ENCODE peak calls at places on chromosomes 4 and X, in eight cellular contexts. T, S, B, H, G, M, V and K are unnamed samples.

GRCh38 chrX:136063340-136064079 is 78.3 kb downstream of the SLC9A6 start:
- DNase-seq in T (no peak), S (no peak), B (no peak), H (no peak), G (no peak), M (no peak), V (no peak), K (no peak)

GRCh38 chr4:102580463-102580842 is 79.3 kb downstream of the NFKB1 start:
- DNase-seq in T (no peak), S (no peak), B (no peak), H (no peak), G (no peak), M (no peak), V (no peak), K (no peak)

GRCh38 chrX:40182615-40183014 is 84.9 kb upstream of the BCOR start:
- DNase-seq in T (no peak), S (no peak), B (no peak), H (no peak), G (no peak), M (no peak), V (no peak), K (no peak)

GRCh38 chrX:123860506-123860840 is 620 bp downstream of the XIAP start:
- DNase-seq in T (no peak), S (no peak), B (no peak), H (no peak), G (no peak), M (no peak), V (peak), K (peak)

GRCh38 chr4:963276-964225 is 9.8 kb downstream of the DGKQ start:
- DNase-seq in T (no peak), S (no peak), B (no peak), H (no peak), G (no peak), M (no peak), V (no peak), K (no peak)

GRCh38 chr4:141011799-141012377 is 121.4 kb downstream of the RNF150 start:
- DNase-seq in T (no peak), S (no peak), B (no peak), H (no peak), G (peak), M (no peak), V (no peak), K (no peak)

GRCh38 chr4:124483043-124483906 is 229.3 kb downstream of the ANKRD50 start:
- DNase-seq in T (no peak), S (no peak), B (no peak), H (no peak), G (no peak), M (no peak), V (no peak), K (no peak)

GRCh38 chrX:107654778-107655761 is 26.8 kb downstream of the PRPS1 start:
- DNase-seq in T (peak), S (peak), B (no peak), H (peak), G (peak), M (peak), V (peak), K (peak)

GRCh38 chrX:17861496-17862011 is 456 bp upstream of the RAI2 start:
- DNase-seq in T (no peak), S (no peak), B (no peak), H (no peak), G (no peak), M (no peak), V (no peak), K (no peak)

GRCh38 chrX:153649178-153649914 is 2.3 kb downstream of the DUSP9 start:
- DNase-seq in T (no peak), S (peak), B (no peak), H (no peak), G (no peak), M (no peak), V (peak), K (no peak)

GRCh38 chrX:118207831-118208453 is 91.3 kb upstream of the KLHL13 start:
- DNase-seq in T (no peak), S (no peak), B (no peak), H (no peak), G (no peak), M (no peak), V (no peak), K (no peak)

GRCh38 chr4:89492476-89493110 is 185.0 kb upstream of the GPRIN3 start:
- DNase-seq in T (no peak), S (no peak), B (no peak), H (no peak), G (no peak), M (no peak), V (no peak), K (no peak)

GRCh38 chr4:94933799-94934198 is 176.0 kb downstream of the BMPR1B start:
- DNase-seq in T (no peak), S (no peak), B (no peak), H (no peak), G (no peak), M (no peak), V (no peak), K (no peak)

GRCh38 chr4:57113870-57114269 is 3.7 kb upstream of the IGFBP7 start:
- DNase-seq in T (no peak), S (no peak), B (no peak), H (no peak), G (no peak), M (no peak), V (no peak), K (no peak)

GRCh38 chrX:16869393-16870094 is 618 bp downstream of the RBBP7 start:
- DNase-seq in T (no peak), S (peak), B (no peak), H (no peak), G (peak), M (peak), V (peak), K (peak)

GRCh38 chr4:48138936-48139335 is 4.9 kb upstream of the TXK start:
- DNase-seq in T (no peak), S (no peak), B (no peak), H (no peak), G (no peak), M (no peak), V (peak), K (no peak)

GRCh38 chr4:30396772-30397475 is 323.2 kb upstream of the PCDH7 start:
- DNase-seq in T (no peak), S (no peak), B (no peak), H (no peak), G (no peak), M (no peak), V (no peak), K (no peak)

GRCh38 chr4:101200561-101200960 is 146.8 kb downstream of the PPP3CA start:
- DNase-seq in T (no peak), S (no peak), B (no peak), H (no peak), G (no peak), M (no peak), V (no peak), K (no peak)

GRCh38 chr4:183544109-183544508 is 39.3 kb downstream of the ING2 start:
- DNase-seq in T (no peak), S (no peak), B (no peak), H (no peak), G (no peak), M (no peak), V (no peak), K (no peak)

GRCh38 chr4:79657379-79657778 is 249.4 kb upstream of the GK2 start:
- DNase-seq in T (no peak), S (no peak), B (no peak), H (no peak), G (no peak), M (no peak), V (no peak), K (no peak)

GRCh38 chr4:78437608-78438088 is 113.9 kb upstream of the ANXA3 start:
- DNase-seq in T (no peak), S (no peak), B (no peak), H (no peak), G (no peak), M (no peak), V (no peak), K (no peak)

GRCh38 chrX:10615931-10616780 is 4.2 kb downstream of the MID1 start:
- DNase-seq in T (peak), S (peak), B (peak), H (no peak), G (no peak), M (peak), V (peak), K (no peak)

GRCh38 chr4:149884529-149885206 is 69.0 kb upstream of the IQCM start:
- DNase-seq in T (no peak), S (no peak), B (no peak), H (no peak), G (no peak), M (no peak), V (no peak), K (no peak)

GRCh38 chr4:15003441-15003890 is 1.2 kb downstream of the CPEB2 start:
- DNase-seq in T (no peak), S (peak), B (peak), H (peak), G (peak), M (peak), V (peak), K (no peak)

GRCh38 chr4:156948133-156948532 is 23.5 kb downstream of the PDGFC start:
- DNase-seq in T (no peak), S (no peak), B (no peak), H (no peak), G (no peak), M (no peak), V (no peak), K (no peak)

GRCh38 chrX:154295664-154296310 is at the start of gene TKTL1:
- DNase-seq in T (no peak), S (no peak), B (no peak), H (no peak), G (no peak), M (no peak), V (no peak), K (no peak)

GRCh38 chrX:96611619-96612362 is 72.9 kb upstream of the DIAPH2 start:
- DNase-seq in T (no peak), S (no peak), B (no peak), H (no peak), G (no peak), M (no peak), V (no peak), K (no peak)

GRCh38 chr4:30837131-30837539 is 117.0 kb downstream of the PCDH7 start:
- DNase-seq in T (no peak), S (peak), B (no peak), H (no peak), G (no peak), M (no peak), V (no peak), K (no peak)

GRCh38 chrX:1325515-1326116 is 11.0 kb upstream of the IL3RA start:
- DNase-seq in T (no peak), S (no peak), B (no peak), H (no peak), G (no peak), M (no peak), V (no peak), K (no peak)